ENCODE peak calls at places on chromosome X, in seven cellular contexts. C is astrocyte; T is stimulated activated CD8-positive, alpha-beta memory T cell treated with anti-CD3 and anti-CD28 coated beads, Interleukin-15, amount 100 ng/mL, for 24 hours; G is SW480; F is hippocampal formation; Q is GDM1; H is suprapubic skin. E is an unnamed sample.

GRCh38 chrX:137926090-137926489 is 360.2 kb downstream of the ZIC3 start:
- DNase-seq in G (peak; percentile 8), T (no peak), F (no peak), H (no peak), C (no peak), Q (no peak), E (no peak)

GRCh38 chrX:24902808-24903207 is 113.0 kb downstream of the ARX start:
- DNase-seq in T (no peak), G (no peak), H (no peak), Q (no peak), F (no peak), C (peak; percentile 75), E (no peak)

GRCh38 chrX:135411893-135412292 is 9.9 kb upstream of the SMIM10L2A start:
- DNase-seq in H (no peak), G (no peak), F (no peak), C (no peak), T (no peak), Q (no peak), E (no peak)

GRCh38 chrX:24117288-24117687 is 32.2 kb upstream of the ZFX start:
- DNase-seq in Q (no peak), T (no peak), C (peak; percentile 66), F (peak; percentile 24), H (no peak), G (no peak), E (no peak)

GRCh38 chrX:148599404-148599803 is 99.0 kb downstream of the AFF2 start:
- DNase-seq in G (no peak), T (no peak), Q (no peak), F (no peak), H (no peak), C (no peak), E (no peak)

GRCh38 chrX:10415704-10416001 is 204.7 kb downstream of the MID1 start:
- DNase-seq in Q (no peak), G (no peak), H (no peak), F (no peak), T (no peak), C (peak; percentile 69), E (no peak)

GRCh38 chrX:10198254-10198653 is 41.5 kb downstream of the CLCN4 start:
- DNase-seq in T (no peak), C (peak; percentile 23), G (no peak), F (no peak), Q (no peak), H (no peak), E (no peak)

GRCh38 chrX:1597345-1598020 is 6.1 kb downstream of the AKAP17A start:
- DNase-seq in C (no peak), T (no peak), Q (no peak), H (peak; percentile 76), G (no peak), F (no peak), E (no peak)

GRCh38 chrX:57156397-57157049 is 19.3 kb upstream of the SPIN2A start:
- DNase-seq in T (no peak), H (no peak), G (peak; percentile 16), C (peak; percentile 11), Q (no peak), F (no peak), E (no peak)

GRCh38 chrX:129785160-129785947 is 5.6 kb downstream of the SASH3 start:
- DNase-seq in Q (no peak), T (no peak), F (no peak), H (no peak), G (no peak), C (no peak), E (no peak)

GRCh38 chrX:20252392-20253231 is 14.1 kb downstream of the RPS6KA3 start:
- DNase-seq in G (no peak), F (peak; percentile 0), T (peak; percentile 37), C (peak; percentile 19), Q (peak; percentile 16), H (no peak), E (peak; percentile 54)

GRCh38 chrX:29872831-29873230 is 342.5 kb upstream of the MAGEB2 start:
- DNase-seq in T (no peak), C (no peak), Q (no peak), G (no peak), F (peak; percentile 18), H (no peak), E (no peak)

GRCh38 chrX:1419545-1420355 is 27.8 kb upstream of the SLC25A6 start:
- DNase-seq in Q (no peak), F (no peak), C (no peak), H (peak; percentile 61), G (no peak), T (no peak), E (no peak)

GRCh38 chrX:84487365-84488353 is 14.6 kb downstream of the HDX start:
- DNase-seq in H (no peak), F (no peak), T (no peak), Q (no peak), C (no peak), G (no peak), E (no peak)

GRCh38 chrX:123835661-123836371 is 24.0 kb upstream of the XIAP start:
- DNase-seq in F (no peak), C (peak; percentile 74), T (no peak), Q (no peak), H (no peak), G (peak; percentile 47), E (no peak)

GRCh38 chrX:107677909-107678308 is 49.6 kb downstream of the PRPS1 start:
- DNase-seq in T (no peak), H (no peak), F (no peak), Q (no peak), C (no peak), G (no peak), E (no peak)

GRCh38 chrX:49186125-49187027 is at the start of gene PRICKLE3:
- DNase-seq in F (peak; percentile 42), Q (peak; percentile 66), C (no peak), H (peak; percentile 89), T (peak; percentile 26), G (peak; percentile 77), E (peak; percentile 53)

GRCh38 chrX:1599791-1600405 is 8.5 kb downstream of the AKAP17A start:
- DNase-seq in H (peak; percentile 72), G (no peak), Q (no peak), F (no peak), C (no peak), T (no peak), E (no peak)

GRCh38 chrX:39848243-39848642 is 249.5 kb downstream of the BCOR start:
- DNase-seq in C (peak; percentile 79), G (no peak), T (no peak), Q (no peak), F (no peak), H (no peak), E (no peak)

GRCh38 chrX:16484338-16484737 is 165.6 kb upstream of the S100G start:
- DNase-seq in G (peak; percentile 54), T (no peak), C (peak; percentile 95), Q (no peak), H (no peak), F (no peak), E (peak; percentile 3)

GRCh38 chrX:142994988-142995387 is 30.7 kb upstream of the SPANXN4 start:
- DNase-seq in G (no peak), C (no peak), H (no peak), F (no peak), T (no peak), Q (no peak), E (no peak)

GRCh38 chrX:125205084-125205917 is 114.4 kb upstream of the TEX13C start:
- DNase-seq in H (peak; percentile 79), T (no peak), F (peak; percentile 14), G (no peak), C (no peak), Q (no peak), E (no peak)

GRCh38 chrX:115639481-115639880 is 78.5 kb downstream of the PLS3 start:
- DNase-seq in Q (no peak), C (peak; percentile 26), H (no peak), G (no peak), T (no peak), F (no peak), E (no peak)

GRCh38 chrX:104195489-104196084 is 29.3 kb downstream of the FAM199X start:
- DNase-seq in H (no peak), F (no peak), G (peak; percentile 6), C (no peak), Q (no peak), T (no peak), E (no peak)

GRCh38 chrX:8971116-8971515 is 62.8 kb downstream of the FAM9B start:
- DNase-seq in T (no peak), G (peak; percentile 52), Q (no peak), F (no peak), C (peak; percentile 15), H (no peak), E (no peak)

GRCh38 chrX:1215123-1215823 is 2.8 kb upstream of the CRLF2 start:
- DNase-seq in F (no peak), H (no peak), C (no peak), G (no peak), T (no peak), Q (peak; percentile 73), E (no peak)

GRCh38 chrX:10235851-10236250 is 79.1 kb downstream of the CLCN4 start:
- DNase-seq in T (no peak), F (no peak), C (peak; percentile 90), H (no peak), Q (no peak), G (peak; percentile 31), E (no peak)

GRCh38 chrX:49878834-49879655 is at the start of gene USP27X:
- DNase-seq in H (peak; percentile 82), F (peak; percentile 56), Q (peak; percentile 58), C (peak; percentile 73), T (peak; percentile 27), G (peak; percentile 59), E (peak; percentile 70)

GRCh38 chrX:53926030-53926429 is 118.2 kb downstream of the PHF8 start:
- DNase-seq in C (no peak), H (no peak), T (no peak), F (no peak), Q (no peak), G (no peak), E (no peak)

GRCh38 chrX:153667281-153667831 is 6.3 kb downstream of the PNCK start:
- DNase-seq in F (no peak), H (no peak), G (no peak), T (no peak), C (no peak), Q (no peak), E (no peak)

GRCh38 chrX:23752740-23753435 is 9.8 kb upstream of the ACOT9 start:
- DNase-seq in G (no peak), H (no peak), Q (no peak), T (no peak), F (no peak), C (peak; percentile 62), E (no peak)

GRCh38 chrX:118615141-118615540 is 112.3 kb upstream of the IL13RA1 start:
- DNase-seq in F (no peak), T (no peak), C (no peak), G (no peak), H (no peak), Q (no peak), E (no peak)

GRCh38 chrX:94932278-94932965 is 1258.4 kb downstream of the FAM133A start:
- DNase-seq in T (no peak), G (no peak), F (no peak), H (no peak), C (no peak), Q (no peak), E (no peak)